ENCODE peak calls at places on chromosomes 12 and 14, in five cellular contexts. Z, N, E, P and U are unnamed samples.

GRCh38 chr12:32993404-32993803 is 96.8 kb upstream of the PKP2 start:
- DNase-seq in Z (no peak), N (no peak), E (peak; percentile 20), P (no peak), U (no peak)

GRCh38 chr12:83168756-83169155 is 482.1 kb downstream of the TMTC2 start:
- DNase-seq in Z (no peak), N (no peak), E (no peak), P (no peak), U (no peak)

GRCh38 chr14:30333934-30334333 is 225.0 kb upstream of the G2E3 start:
- DNase-seq in Z (no peak), N (no peak), E (no peak), P (no peak), U (no peak)

GRCh38 chr14:71300474-71301359 is 393.5 kb downstream of the PCNX1 start:
- DNase-seq in Z (no peak), N (no peak), E (no peak), P (no peak), U (no peak)

GRCh38 chr14:71642715-71643114 is 289.5 kb upstream of the RGS6 start:
- DNase-seq in Z (no peak), N (no peak), E (no peak), P (no peak), U (no peak)

GRCh38 chr14:95327558-95328374 is 8.1 kb upstream of the CLMN start:
- DNase-seq in Z (no peak), N (no peak), E (no peak), P (no peak), U (no peak)

GRCh38 chr12:122003646-122004611 is 17.8 kb upstream of the BCL7A start:
- DNase-seq in Z (no peak), N (no peak), E (no peak), P (no peak), U (no peak)

GRCh38 chr14:20679907-20680306 is 4.5 kb upstream of the RNASE4 start:
- DNase-seq in Z (peak; percentile 43), N (no peak), E (peak; percentile 61), P (no peak), U (peak; percentile 17)

GRCh38 chr12:53005215-53005985 is 856 bp upstream of the EIF4B start:
- DNase-seq in Z (peak; percentile 24), N (no peak), E (peak; percentile 47), P (no peak), U (no peak)

GRCh38 chr12:3265406-3265805 is 188.2 kb downstream of the TSPAN9 start:
- DNase-seq in Z (no peak), N (no peak), E (no peak), P (no peak), U (no peak)

GRCh38 chr12:22130671-22131070 is 84.7 kb downstream of the CMAS start:
- DNase-seq in Z (no peak), N (no peak), E (no peak), P (no peak), U (no peak)

GRCh38 chr12:103794814-103795213 is 46.2 kb downstream of the NT5DC3 start:
- DNase-seq in Z (no peak), N (no peak), E (no peak), P (no peak), U (no peak)